ENCODE peak calls at places on chromosome 1, in eight cellular contexts. T, P, J, M, U, X, W and Z are unnamed samples.

GRCh38 chr1:168821434-168821833 is 92.4 kb upstream of the DPT start:
- DNase-seq in T (no peak), P (no peak), J (no peak), M (no peak), U (no peak), X (no peak), W (no peak), Z (no peak)

GRCh38 chr1:205048382-205048781 is 5.4 kb downstream of the CNTN2 start:
- DNase-seq in T (no peak), P (no peak), J (no peak), M (no peak), U (no peak), X (no peak), W (no peak), Z (no peak)

GRCh38 chr1:225137981-225138380 is 208.5 kb downstream of the DNAH14 start:
- DNase-seq in T (no peak), P (no peak), J (no peak), M (no peak), U (no peak), X (no peak), W (no peak), Z (no peak)

GRCh38 chr1:234743866-234744581 is 134.0 kb upstream of the IRF2BP2 start:
- DNase-seq in T (peak), P (no peak), J (peak), M (no peak), U (no peak), X (no peak), W (no peak), Z (no peak)

GRCh38 chr1:115160728-115161127 is 71.4 kb upstream of the TSPAN2 start:
- DNase-seq in T (no peak), P (no peak), J (no peak), M (no peak), U (no peak), X (no peak), W (no peak), Z (no peak)

GRCh38 chr1:93014156-93014555 is 52.9 kb upstream of the DIPK1A start:
- DNase-seq in T (no peak), P (no peak), J (no peak), M (no peak), U (no peak), X (no peak), W (no peak), Z (no peak)

GRCh38 chr1:212727386-212728181 is 27.9 kb upstream of the BATF3 start:
- DNase-seq in T (peak), P (no peak), J (no peak), M (no peak), U (no peak), X (no peak), W (no peak), Z (no peak)

GRCh38 chr1:61082336-61083013 is at the start of gene NFIA:
- DNase-seq in T (peak), P (peak), J (peak), M (peak), U (no peak), X (peak), W (peak), Z (peak)

GRCh38 chr1:112358798-112359408 is 37.1 kb upstream of the CTTNBP2NL start:
- DNase-seq in T (peak), P (peak), J (peak), M (peak), U (no peak), X (peak), W (peak), Z (peak)

GRCh38 chr1:183957216-183957830 is 80.2 kb downstream of the COLGALT2 start:
- DNase-seq in T (no peak), P (no peak), J (no peak), M (no peak), U (no peak), X (no peak), W (no peak), Z (no peak)

GRCh38 chr1:17119744-17120482 is 662 bp upstream of the PADI2 start:
- DNase-seq in T (no peak), P (peak), J (no peak), M (no peak), U (peak), X (peak), W (no peak), Z (no peak)
- H3K4me3 ChIP-seq in T (peak), P (peak), J (no peak), M (peak), U (peak), X (peak), W (peak), Z (no peak)

DNA sequence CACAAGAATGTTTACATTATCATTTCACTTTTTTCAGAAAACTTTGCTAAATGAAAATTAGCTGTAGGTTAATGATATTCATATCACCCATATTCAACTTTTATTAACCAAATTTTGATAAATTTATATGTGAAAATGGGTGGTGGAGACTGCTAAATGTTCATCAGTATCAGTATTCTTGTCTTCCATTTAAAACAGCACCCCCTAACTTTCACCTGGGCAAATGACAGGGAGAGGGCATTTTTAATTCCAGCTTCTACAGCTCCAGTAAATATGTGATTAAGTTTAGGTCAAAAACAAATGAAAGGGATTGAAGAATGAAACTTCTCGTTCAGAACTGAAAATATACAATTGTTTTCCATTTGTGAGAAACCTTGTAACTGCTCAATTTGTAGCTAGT is 722.2 kb downstream of the KCNT2 start:
- DNase-seq in T (no peak), P (no peak), J (no peak), M (no peak), U (no peak), X (no peak), W (no peak), Z (no peak)
- TF ChIP-seq CTCF in T (no peak), P (no peak), J (no peak), M (no peak), U (no peak), X (peak), W (no peak), Z (no peak)

GRCh38 chr1:40413527-40414252 is 36.6 kb upstream of the ZFP69B start:
- DNase-seq in T (no peak), P (no peak), J (no peak), M (no peak), U (no peak), X (no peak), W (no peak), Z (no peak)
- H3K27ac ChIP-seq in T (no peak), P (no peak), J (no peak), M (no peak), U (no peak), X (no peak), W (no peak), Z (peak)

GRCh38 chr1:200890818-200891773 is 3.6 kb upstream of the INAVA start:
- DNase-seq in T (peak), P (peak), J (peak), M (no peak), U (peak), X (no peak), W (no peak), Z (no peak)

GRCh38 chr1:200892546-200892945 is 2.2 kb upstream of the INAVA start:
- DNase-seq in T (no peak), P (no peak), J (no peak), M (no peak), U (no peak), X (no peak), W (no peak), Z (no peak)

GRCh38 chr1:200893411-200893901 is 1.2 kb upstream of the INAVA start:
- DNase-seq in T (no peak), P (no peak), J (peak), M (no peak), U (no peak), X (no peak), W (no peak), Z (no peak)

GRCh38 chr1:200892958-200893357 is 1.7 kb upstream of the INAVA start:
- DNase-seq in T (no peak), P (no peak), J (no peak), M (no peak), U (no peak), X (no peak), W (no peak), Z (no peak)

DNA sequence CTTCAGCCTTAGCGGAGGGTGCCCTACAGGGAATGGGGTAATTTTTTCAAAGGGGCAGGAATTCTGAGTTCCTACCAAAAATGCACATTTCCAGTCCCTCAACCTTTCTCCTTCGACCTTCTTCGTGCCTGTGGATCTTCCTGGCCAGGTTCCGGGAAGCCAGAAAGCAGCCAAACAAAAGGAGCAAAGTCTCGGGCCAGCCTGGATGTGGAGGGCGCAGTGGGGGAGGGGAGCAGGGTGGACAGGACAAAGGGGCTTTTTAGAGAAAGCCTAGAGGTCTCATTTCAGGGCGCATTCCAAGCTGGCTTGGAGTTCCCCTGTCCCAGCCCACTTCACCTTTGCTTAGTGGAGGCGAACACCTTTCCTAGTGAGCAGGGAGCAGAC is 2.9 kb upstream of the INAVA start:
- DNase-seq in T (no peak), P (no peak), J (peak), M (no peak), U (no peak), X (no peak), W (no peak), Z (no peak)
- H3K4me3 ChIP-seq in T (peak), P (peak), J (peak), M (peak), U (peak), X (no peak), W (peak), Z (peak)

GRCh38 chr1:43282220-43283195 is 2.9 kb downstream of the C1orf210 start:
- DNase-seq in T (no peak), P (no peak), J (no peak), M (no peak), U (no peak), X (no peak), W (no peak), Z (no peak)
- TF ChIP-seq CTCF in T (no peak), P (no peak), J (no peak), M (no peak), U (no peak), X (no peak), W (no peak), Z (no peak)

DNA sequence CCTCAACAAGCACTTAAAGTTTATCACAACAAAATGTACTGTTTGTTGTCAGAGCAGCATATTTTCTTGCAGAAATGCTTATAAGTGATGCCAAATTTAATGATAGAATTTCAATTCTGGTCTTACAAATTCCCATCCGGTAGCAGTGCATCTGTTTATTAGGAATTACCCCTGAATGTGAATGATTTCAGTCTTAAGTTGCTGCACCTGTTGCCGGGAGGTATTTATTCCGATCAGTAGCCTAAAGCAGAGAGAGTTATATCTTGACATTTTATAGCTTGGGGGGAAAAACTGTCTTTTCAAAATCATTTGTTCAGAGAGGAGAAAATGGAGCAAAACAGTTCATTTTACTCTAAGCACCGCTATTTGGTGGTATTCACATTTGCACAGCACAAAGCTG is 98.5 kb downstream of the ADGRL2 start:
- DNase-seq in T (no peak), P (no peak), J (no peak), M (no peak), U (no peak), X (no peak), W (no peak), Z (no peak)
- H3K27ac ChIP-seq in T (no peak), P (no peak), J (no peak), M (no peak), U (no peak), X (no peak), W (no peak), Z (no peak)

DNA sequence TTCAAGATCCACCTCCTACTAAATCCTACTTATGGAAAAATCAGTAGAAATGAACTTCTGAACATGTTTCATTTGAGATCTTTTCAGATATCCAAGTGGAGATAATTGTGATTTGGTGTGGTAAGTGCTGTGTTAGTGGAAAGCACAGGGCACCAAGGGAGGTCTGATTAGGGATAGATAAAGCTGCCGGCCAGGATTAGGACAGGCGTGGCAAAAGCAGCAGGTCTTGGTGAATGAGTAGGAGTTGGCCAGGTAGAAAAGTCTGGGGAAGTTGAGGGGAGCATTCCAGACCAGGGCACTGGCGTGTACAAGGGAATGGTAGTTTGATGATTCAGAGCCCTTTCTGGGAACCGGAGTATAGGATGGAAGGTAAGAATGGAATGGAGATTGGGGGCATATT is 47.8 kb downstream of the AZIN2 start:
- DNase-seq in T (no peak), P (no peak), J (no peak), M (no peak), U (no peak), X (no peak), W (peak), Z (no peak)
- H3K4me3 ChIP-seq in T (no peak), P (no peak), J (no peak), M (no peak), U (no peak), X (peak), W (no peak), Z (no peak)

GRCh38 chr1:150484861-150485260 is 2.4 kb upstream of the TARS2 start:
- DNase-seq in T (peak), P (no peak), J (no peak), M (no peak), U (no peak), X (peak), W (no peak), Z (no peak)
- TF ChIP-seq CTCF in T (peak), P (no peak), J (no peak), M (no peak), U (peak), X (peak), W (no peak), Z (no peak)

GRCh38 chr1:192256674-192257334 is 60.0 kb upstream of the RGS21 start:
- DNase-seq in T (no peak), P (no peak), J (no peak), M (no peak), U (no peak), X (no peak), W (no peak), Z (no peak)

GRCh38 chr1:192265774-192266173 is 51.0 kb upstream of the RGS21 start:
- DNase-seq in T (no peak), P (no peak), J (no peak), M (no peak), U (no peak), X (no peak), W (no peak), Z (no peak)

GRCh38 chr1:192263436-192263835 is 53.4 kb upstream of the RGS21 start:
- DNase-seq in T (peak), P (no peak), J (no peak), M (no peak), U (no peak), X (no peak), W (no peak), Z (no peak)

GRCh38 chr1:192260076-192260475 is 56.7 kb upstream of the RGS21 start:
- DNase-seq in T (peak), P (no peak), J (no peak), M (no peak), U (no peak), X (no peak), W (no peak), Z (no peak)

GRCh38 chr1:192261476-192261875 is 55.3 kb upstream of the RGS21 start:
- DNase-seq in T (no peak), P (no peak), J (no peak), M (no peak), U (no peak), X (no peak), W (no peak), Z (no peak)
- H3K27ac ChIP-seq in T (no peak), P (no peak), J (no peak), M (no peak), U (no peak), X (no peak), W (no peak), Z (no peak)

DNA sequence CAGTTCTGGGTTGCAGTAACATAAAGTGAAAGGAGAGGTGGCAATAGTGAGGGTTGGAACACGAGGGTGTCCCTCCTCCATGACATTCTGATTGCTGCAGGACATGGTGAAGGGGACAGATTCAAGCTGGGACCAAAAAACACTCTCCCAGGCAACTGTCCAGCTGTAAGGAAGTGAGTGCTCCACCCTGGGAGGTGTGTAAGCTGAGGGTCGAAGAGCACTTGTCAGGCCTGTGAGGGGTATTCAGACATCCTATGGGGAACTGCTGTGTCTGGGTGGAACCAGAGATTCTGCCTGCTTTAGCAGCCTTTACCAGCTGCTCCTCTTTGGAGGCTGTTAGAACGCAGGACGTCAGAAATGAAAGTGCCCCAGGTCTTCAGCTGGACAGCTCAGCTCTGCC is 212.1 kb downstream of the TRABD2B start:
- DNase-seq in T (no peak), P (no peak), J (no peak), M (no peak), U (no peak), X (no peak), W (no peak), Z (no peak)
- H3K4me3 ChIP-seq in T (no peak), P (no peak), J (no peak), M (no peak), U (no peak), X (no peak), W (no peak), Z (no peak)